ENCODE peak calls at places on chromosomes 12 and 14, in ten cellular contexts. One of them, this sample, is unnamed.
A peak's percentile ranks its signal among the peaks of the same experiment; 100 is the strongest.

GRCh38 chr12:87930033-87930432 is 99.2 kb downstream of the C12orf50 start:
- DNase-seq in effector memory CD4-positive, alpha-beta T cell: no peak
- DNase-seq in CD8-positive, alpha-beta memory T cell: no peak
- DNase-seq in PC-9: no peak
- DNase-seq in heart left ventricle: no peak
- DNase-seq in naive thymus-derived CD4-positive, alpha-beta T cell: no peak
- DNase-seq in mesendoderm: no peak
- DNase-seq in psoas muscle: no peak
- DNase-seq in neuronal stem cell: no peak
- DNase-seq in Karpas-422: no peak
- DNase-seq in this sample: no peak

GRCh38 chr12:69779928-69780327 is 41.3 kb downstream of the RAB3IP start:
- DNase-seq in effector memory CD4-positive, alpha-beta T cell: no peak
- DNase-seq in CD8-positive, alpha-beta memory T cell: no peak
- DNase-seq in PC-9: no peak
- DNase-seq in heart left ventricle: no peak
- DNase-seq in naive thymus-derived CD4-positive, alpha-beta T cell: no peak
- DNase-seq in mesendoderm: peak; percentile 84
- DNase-seq in psoas muscle: no peak
- DNase-seq in neuronal stem cell: peak; percentile 12
- DNase-seq in Karpas-422: peak; percentile 88
- DNase-seq in this sample: no peak

GRCh38 chr14:103867523-103867953 is 20.2 kb upstream of the PPP1R13B start:
- DNase-seq in effector memory CD4-positive, alpha-beta T cell: no peak
- DNase-seq in CD8-positive, alpha-beta memory T cell: no peak
- DNase-seq in PC-9: no peak
- DNase-seq in heart left ventricle: peak; percentile 78
- DNase-seq in naive thymus-derived CD4-positive, alpha-beta T cell: no peak
- DNase-seq in mesendoderm: no peak
- DNase-seq in psoas muscle: no peak
- DNase-seq in neuronal stem cell: no peak
- DNase-seq in Karpas-422: no peak
- DNase-seq in this sample: peak; percentile 88

GRCh38 chr14:100524233-100524932 is 62.8 kb downstream of the BEGAIN start:
- DNase-seq in effector memory CD4-positive, alpha-beta T cell: no peak
- DNase-seq in CD8-positive, alpha-beta memory T cell: no peak
- DNase-seq in PC-9: no peak
- DNase-seq in heart left ventricle: no peak
- DNase-seq in naive thymus-derived CD4-positive, alpha-beta T cell: no peak
- DNase-seq in mesendoderm: no peak
- DNase-seq in psoas muscle: no peak
- DNase-seq in neuronal stem cell: no peak
- DNase-seq in Karpas-422: no peak
- DNase-seq in this sample: peak; percentile 43

GRCh38 chr14:55592426-55592825 is 12.4 kb downstream of the KTN1 start:
- DNase-seq in effector memory CD4-positive, alpha-beta T cell: no peak
- DNase-seq in CD8-positive, alpha-beta memory T cell: no peak
- DNase-seq in PC-9: no peak
- DNase-seq in heart left ventricle: no peak
- DNase-seq in naive thymus-derived CD4-positive, alpha-beta T cell: no peak
- DNase-seq in mesendoderm: no peak
- DNase-seq in psoas muscle: no peak
- DNase-seq in neuronal stem cell: no peak
- DNase-seq in Karpas-422: no peak
- DNase-seq in this sample: no peak

GRCh38 chr12:108666326-108666995 is 32.8 kb upstream of the SELPLG start:
- DNase-seq in effector memory CD4-positive, alpha-beta T cell: no peak
- DNase-seq in CD8-positive, alpha-beta memory T cell: no peak
- DNase-seq in PC-9: no peak
- DNase-seq in heart left ventricle: peak; percentile 65
- DNase-seq in naive thymus-derived CD4-positive, alpha-beta T cell: no peak
- DNase-seq in mesendoderm: no peak
- DNase-seq in psoas muscle: peak; percentile 70
- DNase-seq in neuronal stem cell: no peak
- DNase-seq in Karpas-422: no peak
- DNase-seq in this sample: peak; percentile 63

GRCh38 chr14:68283378-68284123 is 464.0 kb downstream of the RAD51B start:
- DNase-seq in effector memory CD4-positive, alpha-beta T cell: peak; percentile 42
- DNase-seq in CD8-positive, alpha-beta memory T cell: peak; percentile 77
- DNase-seq in PC-9: no peak
- DNase-seq in heart left ventricle: peak; percentile 41
- DNase-seq in naive thymus-derived CD4-positive, alpha-beta T cell: peak; percentile 62
- DNase-seq in mesendoderm: no peak
- DNase-seq in psoas muscle: peak; percentile 62
- DNase-seq in neuronal stem cell: no peak
- DNase-seq in Karpas-422: peak; percentile 72
- DNase-seq in this sample: peak; percentile 80

GRCh38 chr12:51926718-51927117 is 19.4 kb downstream of the ACVRL1 start:
- DNase-seq in effector memory CD4-positive, alpha-beta T cell: peak; percentile 18
- DNase-seq in CD8-positive, alpha-beta memory T cell: peak; percentile 58
- DNase-seq in PC-9: no peak
- DNase-seq in heart left ventricle: no peak
- DNase-seq in naive thymus-derived CD4-positive, alpha-beta T cell: peak; percentile 46
- DNase-seq in mesendoderm: peak; percentile 77
- DNase-seq in psoas muscle: no peak
- DNase-seq in neuronal stem cell: no peak
- DNase-seq in Karpas-422: peak; percentile 83
- DNase-seq in this sample: no peak

GRCh38 chr12:42695490-42695995 is 106.0 kb upstream of the PRICKLE1 start:
- DNase-seq in effector memory CD4-positive, alpha-beta T cell: no peak
- DNase-seq in CD8-positive, alpha-beta memory T cell: no peak
- DNase-seq in PC-9: no peak
- DNase-seq in heart left ventricle: no peak
- DNase-seq in naive thymus-derived CD4-positive, alpha-beta T cell: no peak
- DNase-seq in mesendoderm: no peak
- DNase-seq in psoas muscle: no peak
- DNase-seq in neuronal stem cell: no peak
- DNase-seq in Karpas-422: no peak
- DNase-seq in this sample: no peak

GRCh38 chr12:127143020-127143419 is 1124.0 kb upstream of the TMEM132C start:
- DNase-seq in effector memory CD4-positive, alpha-beta T cell: no peak
- DNase-seq in CD8-positive, alpha-beta memory T cell: no peak
- DNase-seq in PC-9: no peak
- DNase-seq in heart left ventricle: no peak
- DNase-seq in naive thymus-derived CD4-positive, alpha-beta T cell: no peak
- DNase-seq in mesendoderm: peak; percentile 49
- DNase-seq in psoas muscle: no peak
- DNase-seq in neuronal stem cell: peak; percentile 26
- DNase-seq in Karpas-422: no peak
- DNase-seq in this sample: no peak

GRCh38 chr12:11729008-11729407 is 79.5 kb downstream of the ETV6 start:
- DNase-seq in effector memory CD4-positive, alpha-beta T cell: no peak
- DNase-seq in CD8-positive, alpha-beta memory T cell: no peak
- DNase-seq in PC-9: peak; percentile 90
- DNase-seq in heart left ventricle: no peak
- DNase-seq in naive thymus-derived CD4-positive, alpha-beta T cell: no peak
- DNase-seq in mesendoderm: no peak
- DNase-seq in psoas muscle: no peak
- DNase-seq in neuronal stem cell: no peak
- DNase-seq in Karpas-422: no peak
- DNase-seq in this sample: no peak
- H3K4me1 ChIP-seq in effector memory CD4-positive, alpha-beta T cell: peaks cover 47% of the 10 kb centered on the region
- H3K4me1 ChIP-seq in CD8-positive, alpha-beta memory T cell: peaks cover 67% of the 10 kb centered on the region
- H3K4me1 ChIP-seq in PC-9: peaks cover 44% of the 10 kb centered on the region
- H3K4me1 ChIP-seq in heart left ventricle: peaks cover 36% of the 10 kb centered on the region
- H3K4me1 ChIP-seq in naive thymus-derived CD4-positive, alpha-beta T cell: peaks cover 60% of the 10 kb centered on the region
- H3K4me1 ChIP-seq in mesendoderm: peaks cover 4% of the 10 kb centered on the region
- H3K4me1 ChIP-seq in psoas muscle: peaks cover 14% of the 10 kb centered on the region
- H3K4me1 ChIP-seq in neuronal stem cell: peaks cover 2% of the 10 kb centered on the region
- H3K4me1 ChIP-seq in Karpas-422: peaks cover 15% of the 10 kb centered on the region
- H3K4me1 ChIP-seq in this sample: peaks cover 22% of the 10 kb centered on the region

DNA sequence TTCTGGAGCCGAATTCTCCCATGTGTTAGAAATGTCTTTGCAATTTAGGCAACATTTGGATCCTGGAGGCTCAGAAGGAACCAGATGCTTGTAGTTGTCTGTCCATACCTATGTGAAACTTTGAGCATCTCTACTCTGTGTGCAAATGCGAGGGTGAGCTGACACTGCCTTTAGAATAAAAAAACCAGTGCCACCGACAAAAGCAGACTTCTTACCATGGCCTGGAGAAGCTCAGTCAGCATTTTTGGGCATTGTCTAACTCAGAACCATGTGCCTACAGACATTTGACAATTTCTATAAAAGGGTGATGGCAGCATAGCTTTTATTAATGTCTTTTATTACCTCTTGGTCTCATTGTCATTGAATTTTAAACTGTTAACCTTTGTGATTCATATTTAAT is 78.4 kb upstream of the PPM1H start:
- DNase-seq in effector memory CD4-positive, alpha-beta T cell: no peak
- DNase-seq in CD8-positive, alpha-beta memory T cell: no peak
- DNase-seq in PC-9: no peak
- DNase-seq in heart left ventricle: no peak
- DNase-seq in naive thymus-derived CD4-positive, alpha-beta T cell: no peak
- DNase-seq in mesendoderm: no peak
- DNase-seq in psoas muscle: no peak
- DNase-seq in neuronal stem cell: no peak
- DNase-seq in Karpas-422: no peak
- DNase-seq in this sample: no peak
- H3K4me3 ChIP-seq in effector memory CD4-positive, alpha-beta T cell: no peak overlapping the region
- H3K4me3 ChIP-seq in CD8-positive, alpha-beta memory T cell: no peak overlapping the region
- H3K4me3 ChIP-seq in PC-9: no peak overlapping the region
- H3K4me3 ChIP-seq in heart left ventricle: no peak overlapping the region
- H3K4me3 ChIP-seq in naive thymus-derived CD4-positive, alpha-beta T cell: no peak overlapping the region
- H3K4me3 ChIP-seq in mesendoderm: no peak overlapping the region
- H3K4me3 ChIP-seq in psoas muscle: no peak overlapping the region
- H3K4me3 ChIP-seq in neuronal stem cell: no peak overlapping the region
- H3K4me3 ChIP-seq in Karpas-422: no peak overlapping the region
- H3K4me3 ChIP-seq in this sample: no peak overlapping the region

DNA sequence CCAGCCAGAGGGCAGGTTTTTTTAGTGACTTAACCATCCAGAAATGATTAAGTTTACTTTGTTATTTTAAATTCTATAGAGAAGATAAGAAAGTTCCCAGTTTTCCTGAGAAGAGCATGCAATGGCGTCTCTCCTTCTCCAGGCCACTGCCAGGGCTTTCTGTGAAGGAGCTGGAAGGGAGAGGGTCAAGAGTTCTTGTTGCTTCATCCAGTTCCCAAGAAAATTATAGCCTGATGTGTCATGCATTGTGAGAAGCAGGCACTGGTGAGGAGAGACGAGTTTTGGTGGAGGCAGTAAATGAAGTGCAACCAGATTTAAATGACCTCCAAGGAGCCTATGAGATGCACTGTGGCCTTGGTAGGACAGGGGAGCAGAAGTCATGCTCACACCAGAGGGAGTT is 14.2 kb downstream of the ELK3 start:
- DNase-seq in effector memory CD4-positive, alpha-beta T cell: no peak
- DNase-seq in CD8-positive, alpha-beta memory T cell: no peak
- DNase-seq in PC-9: peak; percentile 72
- DNase-seq in heart left ventricle: no peak
- DNase-seq in naive thymus-derived CD4-positive, alpha-beta T cell: no peak
- DNase-seq in mesendoderm: no peak
- DNase-seq in psoas muscle: no peak
- DNase-seq in neuronal stem cell: no peak
- DNase-seq in Karpas-422: no peak
- DNase-seq in this sample: no peak
- H3K27ac ChIP-seq in effector memory CD4-positive, alpha-beta T cell: peak overlapping the region; percentile 47
- H3K27ac ChIP-seq in CD8-positive, alpha-beta memory T cell: no peak overlapping the region
- H3K27ac ChIP-seq in PC-9: peak overlapping the region; percentile 50
- H3K27ac ChIP-seq in heart left ventricle: peak overlapping the region; percentile 52
- H3K27ac ChIP-seq in naive thymus-derived CD4-positive, alpha-beta T cell: no peak overlapping the region
- H3K27ac ChIP-seq in mesendoderm: no peak overlapping the region
- H3K27ac ChIP-seq in psoas muscle: no peak overlapping the region
- H3K27ac ChIP-seq in neuronal stem cell: no peak overlapping the region
- H3K27ac ChIP-seq in Karpas-422: no peak overlapping the region
- H3K27ac ChIP-seq in this sample: no peak overlapping the region

GRCh38 chr12:123089125-123089524 is 61.8 kb downstream of the PITPNM2 start:
- DNase-seq in effector memory CD4-positive, alpha-beta T cell: no peak
- DNase-seq in CD8-positive, alpha-beta memory T cell: no peak
- DNase-seq in PC-9: no peak
- DNase-seq in heart left ventricle: no peak
- DNase-seq in naive thymus-derived CD4-positive, alpha-beta T cell: no peak
- DNase-seq in mesendoderm: no peak
- DNase-seq in psoas muscle: no peak
- DNase-seq in neuronal stem cell: no peak
- DNase-seq in Karpas-422: no peak
- DNase-seq in this sample: no peak
- H3K4me1 ChIP-seq in effector memory CD4-positive, alpha-beta T cell: no peaks in the 10 kb centered on the region
- H3K4me1 ChIP-seq in CD8-positive, alpha-beta memory T cell: peaks cover 11% of the 10 kb centered on the region
- H3K4me1 ChIP-seq in PC-9: peaks cover 92% of the 10 kb centered on the region
- H3K4me1 ChIP-seq in heart left ventricle: peaks cover 52% of the 10 kb centered on the region
- H3K4me1 ChIP-seq in naive thymus-derived CD4-positive, alpha-beta T cell: no peaks in the 10 kb centered on the region
- H3K4me1 ChIP-seq in mesendoderm: peaks cover 2% of the 10 kb centered on the region
- H3K4me1 ChIP-seq in psoas muscle: peaks cover 31% of the 10 kb centered on the region
- H3K4me1 ChIP-seq in neuronal stem cell: peaks cover 4% of the 10 kb centered on the region
- H3K4me1 ChIP-seq in Karpas-422: peaks cover 23% of the 10 kb centered on the region
- H3K4me1 ChIP-seq in this sample: peaks cover 12% of the 10 kb centered on the region

This sample was measured in kidney.